ENCODE peak calls at places on chromosome 11, in eight cellular contexts. W is right lobe of liver, O is esophagus squamous epithelium, N is fibroblast of lung, F is K562, U is PC-9, G is Peyer's patch, D is tibial artery. Z is an unnamed sample. For H3K4me1 and H3K9me3, the result is how much of the 10 kb centered on the place peaks cover.

GRCh38 chr11:15641191-15641810 is 526.6 kb downstream of the INSC start:
- DNase-seq in W (no peak), O (no peak), N (no peak), F (no peak), U (no peak), G (no peak), D (no peak), Z (no peak)

GRCh38 chr11:111213256-111213655 is 32.3 kb upstream of the POU2AF2 start:
- DNase-seq in W (no peak), O (no peak), N (peak), F (no peak), U (no peak), G (no peak), D (no peak), Z (no peak)

GRCh38 chr11:46247664-46248063 is 29.8 kb upstream of the CREB3L1 start:
- DNase-seq in W (peak), O (no peak), N (peak), F (peak), U (peak), G (no peak), D (no peak), Z (no peak)

GRCh38 chr11:113016905-113017304 is 55.7 kb downstream of the NCAM1 start:
- DNase-seq in W (no peak), O (no peak), N (no peak), F (no peak), U (no peak), G (no peak), D (no peak), Z (no peak)

GRCh38 chr11:15687342-15687741 is 572.6 kb downstream of the INSC start:
- DNase-seq in W (no peak), O (no peak), N (peak), F (no peak), U (no peak), G (no peak), D (no peak), Z (no peak)

GRCh38 chr11:12534549-12534948 is 139.7 kb upstream of the TEAD1 start:
- DNase-seq in W (no peak), O (no peak), N (no peak), F (no peak), U (no peak), G (no peak), D (no peak), Z (no peak)

GRCh38 chr11:3090096-3090901 is 33.1 kb upstream of the CARS1 start:
- DNase-seq in W (no peak), O (no peak), N (no peak), F (no peak), U (no peak), G (no peak), D (peak), Z (peak)

GRCh38 chr11:57936050-57936418 is 87.6 kb upstream of the OR9Q1 start:
- DNase-seq in W (no peak), O (no peak), N (no peak), F (no peak), U (no peak), G (no peak), D (no peak), Z (no peak)

GRCh38 chr11:113778111-113778910 is 1.3 kb upstream of the CLDN25 start:
- DNase-seq in W (peak), O (no peak), N (peak), F (no peak), U (peak), G (no peak), D (peak), Z (no peak)

GRCh38 chr11:115518983-115519382 is 14.8 kb upstream of the CADM1 start:
- DNase-seq in W (no peak), O (no peak), N (no peak), F (no peak), U (no peak), G (no peak), D (no peak), Z (no peak)

GRCh38 chr11:77819921-77820564 is 479 bp downstream of the RSF1 start:
- DNase-seq in W (peak), O (no peak), N (peak), F (peak), U (peak), G (peak), D (peak), Z (peak)

GRCh38 chr11:12235945-12236743 is 125.8 kb downstream of the MICAL2 start:
- DNase-seq in W (no peak), O (no peak), N (peak), F (peak), U (no peak), G (no peak), D (peak), Z (no peak)

GRCh38 chr11:85822814-85823213 is 11.9 kb upstream of the SYTL2 start:
- DNase-seq in W (no peak), O (no peak), N (peak), F (no peak), U (peak), G (no peak), D (no peak), Z (no peak)

GRCh38 chr11:128936546-128937275 is 6.0 kb downstream of the TP53AIP1 start:
- DNase-seq in W (no peak), O (no peak), N (peak), F (no peak), U (no peak), G (no peak), D (no peak), Z (no peak)

GRCh38 chr11:107221743-107222142 is 203.5 kb upstream of the GUCY1A2 start:
- DNase-seq in W (no peak), O (no peak), N (no peak), F (no peak), U (no peak), G (no peak), D (no peak), Z (no peak)

GRCh38 chr11:101327908-101328307 is 198.3 kb upstream of the PGR start:
- DNase-seq in W (no peak), O (no peak), N (no peak), F (no peak), U (no peak), G (no peak), D (no peak), Z (no peak)

GRCh38 chr11:101326141-101326540 is 196.5 kb upstream of the PGR start:
- DNase-seq in W (no peak), O (no peak), N (no peak), F (no peak), U (no peak), G (no peak), D (no peak), Z (no peak)

GRCh38 chr11:101321222-101321621 is 191.6 kb upstream of the PGR start:
- DNase-seq in W (no peak), O (no peak), N (no peak), F (no peak), U (no peak), G (no peak), D (no peak), Z (no peak)

GRCh38 chr11:101323997-101324396 is 194.4 kb upstream of the PGR start:
- DNase-seq in W (no peak), O (no peak), N (no peak), F (no peak), U (no peak), G (no peak), D (no peak), Z (no peak)
- H3K4me1 ChIP-seq in W (under half), O (under half), N (under half), F (under half), U (under half), G (under half), D (under half), Z (under half)

GRCh38 chr11:74871037-74871436 is 77.9 kb downstream of the XRRA1 start:
- DNase-seq in W (no peak), O (no peak), N (no peak), F (peak), U (no peak), G (no peak), D (no peak), Z (no peak)
- H3K9me3 ChIP-seq in W (under half), O (half or more), N (under half), F (under half), U (under half), G (under half), D (under half), Z (under half)

GRCh38 chr11:118530180-118530682 is 761 bp upstream of the TMEM25 start:
- DNase-seq in W (no peak), O (no peak), N (peak), F (peak), U (no peak), G (no peak), D (no peak), Z (no peak)

GRCh38 chr11:118531597-118532084 is 649 bp downstream of the TMEM25 start:
- DNase-seq in W (no peak), O (no peak), N (no peak), F (no peak), U (no peak), G (no peak), D (no peak), Z (no peak)

GRCh38 chr11:118530683-118531596 is at the start of gene TMEM25:
- DNase-seq in W (peak), O (no peak), N (peak), F (peak), U (no peak), G (peak), D (peak), Z (peak)

GRCh38 chr11:118532852-118533768 is 2.1 kb downstream of the TMEM25 start:
- DNase-seq in W (peak), O (no peak), N (no peak), F (no peak), U (no peak), G (no peak), D (no peak), Z (no peak)

DNA sequence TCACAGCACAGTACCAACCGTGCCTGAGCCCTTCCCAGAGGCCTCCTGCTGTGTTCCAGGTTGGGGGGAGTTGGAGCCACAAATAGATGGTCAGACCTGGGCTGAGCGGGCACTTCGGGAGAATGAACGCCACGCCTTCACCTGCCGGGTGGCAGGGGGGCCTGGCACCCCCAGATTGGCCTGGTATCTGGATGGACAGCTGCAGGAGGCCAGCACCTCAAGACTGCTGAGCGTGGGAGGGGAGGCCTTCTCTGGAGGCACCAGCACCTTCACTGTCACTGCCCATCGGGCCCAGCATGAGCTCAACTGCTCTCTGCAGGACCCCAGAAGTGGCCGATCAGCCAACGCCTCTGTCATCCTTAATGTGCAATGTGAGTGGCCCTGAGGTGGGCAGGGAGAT is 1.1 kb downstream of the TMEM25 start:
- DNase-seq in W (no peak), O (no peak), N (no peak), F (no peak), U (no peak), G (no peak), D (no peak), Z (no peak)
- H3K27ac ChIP-seq in W (peak), O (no peak), N (no peak), F (no peak), U (no peak), G (peak), D (peak), Z (no peak)

DNA sequence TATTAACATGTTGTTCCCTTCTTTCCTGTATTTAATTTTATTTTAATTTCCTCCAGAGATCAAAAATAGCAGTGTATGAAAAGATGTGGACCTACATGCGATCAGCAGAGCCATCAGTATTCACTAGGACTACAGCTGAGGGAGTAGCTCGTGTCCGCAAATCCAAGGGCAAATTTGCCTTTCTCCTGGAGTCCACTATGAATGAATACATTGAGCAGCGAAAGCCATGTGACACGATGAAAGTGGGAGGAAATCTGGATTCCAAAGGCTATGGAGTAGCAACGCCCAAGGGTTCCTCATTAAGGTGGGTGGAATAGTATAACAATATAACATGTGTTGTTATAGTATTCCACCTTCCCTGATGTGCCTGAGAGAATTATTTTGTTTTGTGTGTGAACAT is 88.4 kb downstream of the MSANTD4 start:
- DNase-seq in W (no peak), O (no peak), N (no peak), F (no peak), U (no peak), G (no peak), D (no peak), Z (no peak)
- H3K4me1 ChIP-seq in W (under half), O (under half), N (under half), F (under half), U (under half), G (under half), D (under half), Z (under half)

GRCh38 chr11:101215069-101215468 is 85.5 kb upstream of the PGR start:
- DNase-seq in W (no peak), O (no peak), N (no peak), F (no peak), U (peak), G (no peak), D (no peak), Z (no peak)
- H3K9me3 ChIP-seq in W (under half), O (under half), N (under half), F (under half), U (under half), G (under half), D (under half), Z (under half)

GRCh38 chr11:118820412-118821357 is 29.7 kb upstream of the DDX6 start:
- DNase-seq in W (peak), O (no peak), N (peak), F (no peak), U (no peak), G (peak), D (peak), Z (peak)
- H3K27ac ChIP-seq in W (peak), O (peak), N (no peak), F (no peak), U (no peak), G (peak), D (peak), Z (no peak)